ENCODE peak calls at places on chromosomes 13 and 19, in four cellular contexts. T is B cell, F is epithelial cell of esophagus, L is uterus. P is an unnamed sample.

GRCh38 chr13:44300895-44301638 is 72.6 kb upstream of the SERP2 start:
- DNase-seq in T (no peak), F (peak), L (peak), P (peak)

GRCh38 chr13:66461021-66461420 is 769.1 kb downstream of the PCDH9 start:
- DNase-seq in T (no peak), F (no peak), L (no peak), P (no peak)

GRCh38 chr13:43307921-43308433 is 284.6 kb downstream of the DNAJC15 start:
- DNase-seq in T (peak), F (peak), L (peak), P (peak)

GRCh38 chr19:18060472-18060871 is 26.3 kb downstream of the IL12RB1 start:
- DNase-seq in T (no peak), F (no peak), L (no peak), P (no peak)

GRCh38 chr19:3701200-3701599 is 932 bp upstream of the PIP5K1C start:
- DNase-seq in T (no peak), F (no peak), L (no peak), P (no peak)

GRCh38 chr13:97798836-97799235 is 154.6 kb upstream of the IPO5 start:
- DNase-seq in T (no peak), F (no peak), L (no peak), P (no peak)

GRCh38 chr19:55390461-55390880 is 4.7 kb downstream of the RPL28 start:
- DNase-seq in T (no peak), F (no peak), L (no peak), P (no peak)

GRCh38 chr13:99464441-99464949 is 36.8 kb upstream of the TM9SF2 start:
- DNase-seq in T (no peak), F (no peak), L (no peak), P (peak)

GRCh38 chr13:90686438-90686837 is 661.0 kb upstream of the MIR17HG start:
- DNase-seq in T (no peak), F (peak), L (no peak), P (no peak)

GRCh38 chr13:34412817-34413365 is 529.2 kb upstream of the NBEA start:
- DNase-seq in T (no peak), F (peak), L (no peak), P (no peak)

GRCh38 chr19:17997969-17998826 is 9.8 kb upstream of the ARRDC2 start:
- DNase-seq in T (no peak), F (no peak), L (no peak), P (no peak)

GRCh38 chr13:105643966-105644365 is 891.5 kb downstream of the EFNB2 start:
- DNase-seq in T (no peak), F (no peak), L (no peak), P (no peak)

GRCh38 chr13:58680115-58680514 is 1048.6 kb downstream of the PCDH17 start:
- DNase-seq in T (no peak), F (no peak), L (no peak), P (no peak)

GRCh38 chr13:94992277-94992989 is 280.1 kb upstream of the SOX21 start:
- DNase-seq in T (no peak), F (peak), L (no peak), P (no peak)

GRCh38 chr19:40598121-40598917 is 2.9 kb upstream of the LTBP4 start:
- DNase-seq in T (peak), F (peak), L (peak), P (peak)

GRCh38 chr19:33193864-33194362 is at the start of gene LRP3:
- DNase-seq in T (no peak), F (peak), L (no peak), P (no peak)

GRCh38 chr19:48717059-48717395 is 2.5 kb downstream of the MAMSTR start:
- DNase-seq in T (no peak), F (no peak), L (no peak), P (no peak)

GRCh38 chr13:113864303-113864890 is 521 bp upstream of the GAS6 start:
- DNase-seq in T (peak), F (peak), L (no peak), P (no peak)

GRCh38 chr19:33447336-33448158 is 74.0 kb downstream of the CEBPG start:
- DNase-seq in T (no peak), F (no peak), L (no peak), P (no peak)

GRCh38 chr19:12868540-12869112 is 12.6 kb downstream of the DNASE2 start:
- DNase-seq in T (peak), F (no peak), L (no peak), P (peak)

GRCh38 chr19:12864721-12865715 is 16.2 kb downstream of the DNASE2 start:
- DNase-seq in T (peak), F (no peak), L (no peak), P (no peak)

GRCh38 chr19:12865746-12866415 is 15.4 kb downstream of the DNASE2 start:
- DNase-seq in T (peak), F (no peak), L (no peak), P (no peak)

GRCh38 chr19:12866416-12867119 is 14.7 kb downstream of the DNASE2 start:
- DNase-seq in T (peak), F (no peak), L (no peak), P (no peak)

DNA sequence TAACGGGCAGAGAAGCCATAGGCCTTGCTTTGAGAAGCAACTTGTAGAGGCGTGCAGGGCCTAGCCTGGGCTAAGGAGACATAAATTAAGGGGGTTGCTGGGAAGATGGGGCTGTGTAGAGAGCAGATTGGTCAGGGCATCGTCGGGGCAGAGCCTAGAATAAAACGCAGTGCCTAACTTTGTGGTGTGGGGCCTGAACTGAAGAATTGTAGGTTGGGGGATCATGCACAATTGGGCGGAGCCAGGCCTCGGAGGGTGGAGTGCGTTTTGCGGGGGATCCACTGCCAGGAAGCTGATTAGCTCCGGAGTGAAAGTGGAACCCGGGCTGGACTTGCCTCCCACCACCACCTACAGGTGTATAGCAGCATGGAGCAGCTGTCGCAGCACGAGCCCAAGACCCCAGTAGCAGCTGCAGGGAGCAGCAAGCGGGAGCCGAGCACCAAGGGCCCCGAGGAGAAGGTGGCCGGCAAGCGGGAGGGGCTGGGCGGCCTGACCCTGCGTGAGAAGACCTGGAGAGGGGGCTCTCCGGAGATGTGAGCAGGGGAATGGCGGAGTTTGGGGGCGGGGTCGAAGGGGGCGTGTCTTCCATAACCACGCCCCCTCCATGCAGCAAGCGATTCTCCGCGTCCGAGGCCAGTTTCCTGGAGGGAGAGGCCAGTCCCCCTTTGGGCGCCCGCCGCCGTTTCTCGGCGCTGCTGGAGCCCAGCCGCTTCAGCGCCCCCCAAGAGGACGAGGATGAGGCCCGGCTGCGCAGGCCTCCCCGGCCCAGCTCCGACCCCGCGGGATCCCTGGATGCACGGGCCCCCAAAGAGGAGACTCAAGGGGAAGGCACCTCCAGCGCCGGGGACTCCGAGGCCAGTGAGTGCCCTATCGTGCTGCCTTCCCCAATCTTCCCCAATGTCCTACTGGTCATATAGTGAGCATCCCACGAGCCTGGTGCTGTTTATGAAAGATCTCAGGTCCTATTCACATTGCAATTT is 13.8 kb downstream of the DNASE2 start:
- DNase-seq in T (peak), F (peak), L (no peak), P (peak)
- TF ChIP-seq CTCF in T (no peak), F (no peak), L (no peak), P (peak)

GRCh38 chr13:110280231-110280813 is 26.6 kb downstream of the COL4A1 start:
- DNase-seq in T (no peak), F (no peak), L (no peak), P (no peak)
- TF ChIP-seq CTCF in T (no peak), F (no peak), L (no peak), P (no peak)

GRCh38 chr19:42111384-42111783 is 20.9 kb downstream of the POU2F2 start:
- DNase-seq in T (no peak), F (peak), L (no peak), P (no peak)

GRCh38 chr19:42109896-42110295 is 22.4 kb downstream of the POU2F2 start:
- DNase-seq in T (no peak), F (peak), L (no peak), P (no peak)

GRCh38 chr19:42110658-42111057 is 21.6 kb downstream of the POU2F2 start:
- DNase-seq in T (no peak), F (no peak), L (no peak), P (no peak)

GRCh38 chr19:42113641-42114348 is 18.5 kb downstream of the POU2F2 start:
- DNase-seq in T (peak), F (peak), L (no peak), P (peak)

GRCh38 chr19:42111811-42112210 is 20.4 kb downstream of the POU2F2 start:
- DNase-seq in T (no peak), F (peak), L (no peak), P (no peak)
- TF ChIP-seq CTCF in T (no peak), F (no peak), L (no peak), P (no peak)

GRCh38 chr13:37473035-37473434 is 125.5 kb downstream of the POSTN start:
- DNase-seq in T (no peak), F (no peak), L (no peak), P (no peak)
- TF ChIP-seq CTCF in T (no peak), F (no peak), L (no peak), P (no peak)

GRCh38 chr19:46578450-46578849 is 22.7 kb upstream of the CALM3 start:
- DNase-seq in T (no peak), F (no peak), L (no peak), P (no peak)

GRCh38 chr19:46573679-46574522 is 27.2 kb upstream of the CALM3 start:
- DNase-seq in T (no peak), F (no peak), L (no peak), P (no peak)

GRCh38 chr19:46574533-46574932 is 26.6 kb upstream of the CALM3 start:
- DNase-seq in T (no peak), F (no peak), L (no peak), P (no peak)

GRCh38 chr19:46580247-46580646 is 20.9 kb upstream of the CALM3 start:
- DNase-seq in T (no peak), F (no peak), L (no peak), P (no peak)

DNA sequence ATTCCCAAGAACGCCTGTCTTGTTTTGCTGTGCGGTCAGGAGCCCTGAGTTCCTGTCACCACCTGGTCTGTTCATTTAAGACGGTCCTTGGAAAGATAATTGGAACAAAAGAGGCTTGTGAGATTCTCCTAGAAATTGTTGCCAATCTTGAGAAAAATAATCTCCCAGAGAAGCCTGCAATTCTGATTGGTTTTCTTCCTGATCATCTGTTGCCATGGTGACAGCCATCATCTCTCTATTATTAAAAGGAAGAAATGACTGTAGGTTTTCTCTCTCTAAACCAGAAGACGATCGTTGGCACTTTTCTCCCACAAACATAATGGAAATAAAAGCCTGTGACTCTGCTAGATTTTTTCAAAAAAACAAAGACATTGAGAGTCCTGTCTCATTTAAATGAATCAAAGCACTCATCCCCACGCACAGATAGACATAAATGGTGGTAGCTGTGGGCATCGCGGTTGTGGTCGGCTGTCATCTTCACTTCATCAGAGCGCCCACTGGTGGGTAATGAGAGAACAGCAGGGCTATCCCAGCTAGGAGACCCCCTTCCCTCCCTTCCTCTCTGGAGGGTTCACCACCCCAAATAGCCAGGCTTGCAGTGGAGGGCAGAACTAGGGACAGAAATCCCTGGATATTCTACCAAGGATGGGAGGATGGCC is 21.7 kb upstream of the CALM3 start:
- DNase-seq in T (peak), F (no peak), L (no peak), P (peak)
- TF ChIP-seq CTCF in T (peak), F (peak), L (no peak), P (no peak)

GRCh38 chr19:38324431-38324830 is 4.8 kb downstream of the KCNK6 start:
- DNase-seq in T (no peak), F (peak), L (no peak), P (no peak)

GRCh38 chr19:38319421-38320258 is at the start of gene KCNK6:
- DNase-seq in T (peak), F (peak), L (peak), P (no peak)

GRCh38 chr19:38320969-38321339 is 1.3 kb downstream of the KCNK6 start:
- DNase-seq in T (no peak), F (no peak), L (no peak), P (no peak)

GRCh38 chr19:38323276-38323675 is 3.6 kb downstream of the KCNK6 start:
- DNase-seq in T (no peak), F (no peak), L (no peak), P (no peak)

GRCh38 chr19:38321646-38322323 is 2.1 kb downstream of the KCNK6 start:
- DNase-seq in T (no peak), F (peak), L (peak), P (no peak)
- TF ChIP-seq CTCF in T (no peak), F (peak), L (no peak), P (no peak)

GRCh38 chr13:85819513-85819912 is 20.3 kb upstream of the SLITRK6 start:
- DNase-seq in T (no peak), F (no peak), L (no peak), P (no peak)

GRCh38 chr13:85812282-85812681 is 13.1 kb upstream of the SLITRK6 start:
- DNase-seq in T (no peak), F (no peak), L (no peak), P (no peak)

DNA sequence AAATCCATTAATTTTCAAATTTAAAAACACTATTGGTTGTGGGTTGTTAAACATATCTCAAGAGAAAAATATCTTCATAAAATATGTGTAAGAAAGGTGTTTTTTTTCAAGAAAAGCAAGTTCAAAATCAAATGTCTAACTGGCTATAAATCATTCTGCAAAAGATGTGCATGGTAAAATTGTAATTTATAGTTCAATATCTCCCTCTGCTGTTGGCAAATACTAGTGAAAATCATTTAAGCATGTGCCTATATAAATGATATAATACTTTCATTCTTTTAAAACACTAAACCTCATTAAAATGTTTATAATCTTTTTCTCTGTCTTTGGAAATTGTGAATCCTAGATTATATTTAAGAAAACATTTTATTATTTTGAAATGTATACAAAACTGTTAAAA is 17.2 kb upstream of the SLITRK6 start:
- DNase-seq in T (no peak), F (peak), L (no peak), P (no peak)
- TF ChIP-seq CTCF in T (no peak), F (no peak), L (no peak), P (no peak)

DNA sequence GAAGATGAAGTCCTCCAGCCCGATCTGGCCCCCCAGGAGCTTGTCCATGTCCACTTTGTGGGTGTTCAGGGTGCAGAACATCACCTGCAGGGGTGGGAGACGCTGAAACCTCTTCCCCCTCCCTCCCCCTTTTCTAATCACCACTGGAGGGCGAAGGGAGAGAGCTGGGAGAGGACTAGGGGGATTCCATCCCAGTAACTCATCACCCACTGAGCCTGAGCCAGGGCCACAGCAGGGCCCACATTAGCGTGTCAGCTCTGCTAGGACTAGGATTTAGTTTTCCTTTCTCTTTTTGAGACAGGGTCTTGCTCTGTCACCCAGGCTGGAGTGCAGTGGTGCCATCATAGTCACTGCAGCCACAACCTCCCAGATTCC is 5.5 kb upstream of the PTGER1 start:
- DNase-seq in T (no peak), F (no peak), L (no peak), P (peak)
- TF ChIP-seq CTCF in T (no peak), F (no peak), L (no peak), P (no peak)

GRCh38 chr19:10894911-10895213 is 23.5 kb downstream of the CARM1 start:
- DNase-seq in T (no peak), F (no peak), L (no peak), P (no peak)

GRCh38 chr19:10896851-10897526 is 25.6 kb downstream of the CARM1 start:
- DNase-seq in T (no peak), F (no peak), L (no peak), P (no peak)

GRCh38 chr19:10898633-10899032 is 27.3 kb downstream of the CARM1 start:
- DNase-seq in T (no peak), F (no peak), L (no peak), P (no peak)

GRCh38 chr19:10895363-10895762 is 24.0 kb downstream of the CARM1 start:
- DNase-seq in T (no peak), F (no peak), L (no peak), P (no peak)

DNA sequence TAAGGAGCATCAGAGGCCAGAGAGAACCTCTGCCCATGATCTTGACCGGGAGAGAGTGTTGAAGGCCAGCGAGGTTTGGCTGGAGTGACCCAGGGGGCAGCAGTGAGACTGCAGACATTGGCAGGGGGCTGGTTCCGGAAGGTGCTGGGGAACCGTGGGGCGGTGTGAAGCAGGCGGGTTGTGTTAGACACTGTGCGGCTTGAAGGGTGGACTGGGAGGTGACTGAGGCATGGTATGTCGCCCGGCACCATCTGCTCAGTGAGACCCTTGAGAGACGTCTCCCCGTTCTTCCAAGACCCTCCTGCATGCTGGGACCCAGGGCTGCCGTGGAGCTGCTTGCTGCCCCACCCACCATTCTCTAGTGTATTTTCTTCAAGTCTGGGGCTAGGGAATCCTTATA is 24.6 kb downstream of the CARM1 start:
- DNase-seq in T (no peak), F (no peak), L (no peak), P (no peak)
- TF ChIP-seq CTCF in T (no peak), F (no peak), L (no peak), P (no peak)